ENCODE peak calls at places on chromosomes 12 and 14, in nine cellular contexts. N, X, M, J, G, F, W, U and S are unnamed samples.
A peak's percentile ranks its signal among the peaks of the same experiment; 100 is the strongest.

GRCh38 chr12:124762791-124763593 is 100.7 kb downstream of the SCARB1 start:
- DNase-seq in N (no peak), X (no peak), M (no peak), J (peak; percentile 88), G (no peak), F (no peak), W (no peak), U (peak; percentile 78), S (no peak)

GRCh38 chr12:102459314-102459713 is 21.0 kb downstream of the IGF1 start:
- DNase-seq in N (no peak), X (no peak), M (no peak), J (no peak), G (no peak), F (no peak), W (no peak), U (no peak), S (no peak)

GRCh38 chr12:19382111-19382526 is 57.2 kb upstream of the AEBP2 start:
- DNase-seq in N (peak; percentile 46), X (no peak), M (peak; percentile 76), J (peak; percentile 86), G (no peak), F (peak; percentile 62), W (no peak), U (peak; percentile 56), S (no peak)

GRCh38 chr12:107779077-107779840 is 4.8 kb downstream of the ASCL4 start:
- DNase-seq in N (peak; percentile 68), X (no peak), M (no peak), J (no peak), G (no peak), F (no peak), W (no peak), U (no peak), S (no peak)

GRCh38 chr12:110501378-110501721 is 561 bp downstream of the VPS29 start:
- DNase-seq in N (no peak), X (no peak), M (peak; percentile 81), J (peak; percentile 81), G (peak; percentile 21), F (no peak), W (peak; percentile 32), U (peak; percentile 46), S (no peak)

GRCh38 chr12:42283739-42284138 is 42.2 kb downstream of the ZCRB1 start:
- DNase-seq in N (no peak), X (no peak), M (no peak), J (no peak), G (no peak), F (no peak), W (no peak), U (no peak), S (no peak)

GRCh38 chr14:51428981-51429380 is 188.9 kb downstream of the TMX1 start:
- DNase-seq in N (no peak), X (no peak), M (no peak), J (no peak), G (no peak), F (no peak), W (no peak), U (no peak), S (no peak)

GRCh38 chr14:101596742-101597141 is 35.4 kb downstream of the DIO3 start:
- DNase-seq in N (no peak), X (no peak), M (no peak), J (no peak), G (no peak), F (no peak), W (no peak), U (no peak), S (no peak)

GRCh38 chr12:124396544-124397398 is 101.9 kb downstream of the RFLNA start:
- DNase-seq in N (no peak), X (no peak), M (no peak), J (no peak), G (no peak), F (no peak), W (no peak), U (peak; percentile 57), S (no peak)

GRCh38 chr12:57737467-57738141 is 938 bp downstream of the AGAP2 start:
- DNase-seq in N (no peak), X (no peak), M (no peak), J (no peak), G (no peak), F (no peak), W (no peak), U (no peak), S (no peak)

GRCh38 chr12:61367281-61367785 is 892.9 kb upstream of the USP15 start:
- DNase-seq in N (no peak), X (no peak), M (no peak), J (no peak), G (no peak), F (no peak), W (no peak), U (no peak), S (no peak)

GRCh38 chr12:40010899-40011774 is 94.7 kb downstream of the SLC2A13 start:
- DNase-seq in N (peak; percentile 35), X (peak; percentile 28), M (peak; percentile 41), J (peak; percentile 64), G (peak; percentile 56), F (no peak), W (no peak), U (peak; percentile 48), S (peak; percentile 36)

GRCh38 chr12:9674226-9674590 is 4.7 kb downstream of the CLEC2D start:
- DNase-seq in N (no peak), X (no peak), M (no peak), J (no peak), G (no peak), F (no peak), W (no peak), U (no peak), S (no peak)

GRCh38 chr14:92647499-92648279 is 100.7 kb downstream of the LGMN start:
- DNase-seq in N (no peak), X (no peak), M (no peak), J (no peak), G (no peak), F (no peak), W (no peak), U (no peak), S (no peak)

GRCh38 chr12:113886721-113887120 is 79.4 kb downstream of the RBM19 start:
- DNase-seq in N (no peak), X (no peak), M (no peak), J (no peak), G (no peak), F (no peak), W (no peak), U (no peak), S (no peak)

GRCh38 chr12:32131666-32132065 is 25.0 kb downstream of the BICD1 start:
- DNase-seq in N (no peak), X (no peak), M (no peak), J (no peak), G (no peak), F (no peak), W (no peak), U (no peak), S (no peak)

GRCh38 chr14:99118046-99118721 is 153.8 kb downstream of the BCL11B start:
- DNase-seq in N (no peak), X (no peak), M (no peak), J (no peak), G (no peak), F (no peak), W (no peak), U (peak; percentile 27), S (no peak)

GRCh38 chr14:23346693-23347405 is 5.8 kb downstream of the SLC22A17 start:
- DNase-seq in N (no peak), X (no peak), M (no peak), J (no peak), G (no peak), F (no peak), W (no peak), U (no peak), S (no peak)

GRCh38 chr14:73234029-73234428 is 3.3 kb upstream of the PAPLN start:
- DNase-seq in N (no peak), X (no peak), M (no peak), J (no peak), G (no peak), F (no peak), W (no peak), U (no peak), S (no peak)

GRCh38 chr12:11696084-11696483 is 46.6 kb downstream of the ETV6 start:
- DNase-seq in N (no peak), X (no peak), M (no peak), J (no peak), G (no peak), F (no peak), W (no peak), U (no peak), S (no peak)
- H3K4me3 ChIP-seq in N (no peak overlapping the region), X (no peak overlapping the region), M (no peak overlapping the region), J (no peak overlapping the region), G (no peak overlapping the region), F (no peak overlapping the region), W (no peak overlapping the region), U (no peak overlapping the region), S (no peak overlapping the region)

DNA sequence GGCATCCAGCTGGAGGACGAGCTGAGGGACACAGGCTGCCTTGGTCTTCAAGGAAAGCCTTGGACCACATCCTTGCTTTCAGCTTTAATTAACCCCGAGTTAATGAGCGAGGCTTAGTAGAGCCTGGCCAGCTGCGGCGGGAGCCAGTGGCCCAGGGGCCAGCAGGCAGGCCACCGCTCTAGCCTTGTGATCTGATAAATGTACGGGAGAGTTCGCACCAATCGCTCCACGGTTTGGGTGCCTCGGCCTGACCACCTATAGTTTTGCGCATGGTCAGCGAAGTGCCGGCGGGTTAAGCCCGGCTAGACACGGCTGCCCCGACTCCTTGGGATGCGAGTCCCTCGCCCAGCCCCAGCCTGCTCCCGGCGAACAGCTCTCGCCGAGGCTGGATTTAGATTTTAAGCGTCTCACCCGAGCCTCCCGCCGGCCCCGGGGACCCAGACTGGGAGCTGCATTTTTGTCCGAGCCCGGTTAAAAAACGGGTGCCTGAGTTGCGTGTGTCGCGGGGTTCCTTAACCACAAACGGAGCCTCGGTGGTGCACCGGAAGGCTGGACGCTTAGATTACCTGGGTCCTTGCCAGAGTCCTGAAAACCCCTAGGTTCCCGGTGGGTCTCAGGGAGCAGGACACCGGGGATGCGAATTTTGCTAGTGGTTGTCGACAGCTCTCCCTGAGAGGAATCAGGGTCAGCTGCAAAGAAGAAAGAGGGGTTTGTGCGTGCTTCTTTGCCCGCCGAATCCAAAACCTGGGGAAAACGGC is 2.9 kb upstream of the HOXC12 start:
- DNase-seq in N (no peak), X (no peak), M (no peak), J (no peak), G (no peak), F (no peak), W (no peak), U (no peak), S (no peak)
- H3K27me3 ChIP-seq in N (peaks cover 43% of the 10 kb centered on the region), X (no peaks in the 10 kb centered on the region), M (no peaks in the 10 kb centered on the region), J (peaks cover 20% of the 10 kb centered on the region), G (peaks cover 95% of the 10 kb centered on the region), F (peaks cover 70% of the 10 kb centered on the region), W (peaks cover 61% of the 10 kb centered on the region), U (no peaks in the 10 kb centered on the region), S (peaks cover 94% of the 10 kb centered on the region)

GRCh38 chr12:131226345-131227265 is 272.9 kb downstream of the ADGRD1 start:
- DNase-seq in N (no peak), X (no peak), M (no peak), J (no peak), G (no peak), F (no peak), W (no peak), U (no peak), S (no peak)
- H3K27ac ChIP-seq in N (no peak overlapping the region), X (no peak overlapping the region), M (no peak overlapping the region), J (no peak overlapping the region), G (no peak overlapping the region), F (no peak overlapping the region), W (no peak overlapping the region), U (no peak overlapping the region), S (no peak overlapping the region)

DNA sequence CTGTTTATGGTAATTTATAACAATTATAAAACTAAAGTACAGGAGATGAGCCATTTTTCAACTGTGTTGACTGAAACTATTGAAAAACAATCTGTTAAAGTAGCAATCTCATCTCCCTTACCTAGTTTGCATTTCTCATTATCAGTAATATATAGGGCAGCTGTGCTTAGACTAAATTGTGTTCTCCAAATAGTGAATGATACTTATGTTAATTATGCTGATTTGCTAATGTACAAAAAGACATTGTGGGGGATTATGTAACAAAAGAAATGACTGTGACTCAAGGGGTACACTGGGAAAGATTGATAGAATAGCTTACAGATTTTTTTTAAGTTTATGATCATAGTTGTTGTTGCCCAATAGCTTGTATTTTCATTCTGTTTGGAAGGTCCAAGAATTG is 207.7 kb downstream of the FUT8 start:
- DNase-seq in N (no peak), X (no peak), M (no peak), J (no peak), G (no peak), F (no peak), W (no peak), U (no peak), S (no peak)
- H3K4me3 ChIP-seq in N (no peak overlapping the region), X (no peak overlapping the region), M (no peak overlapping the region), J (no peak overlapping the region), G (no peak overlapping the region), F (no peak overlapping the region), W (no peak overlapping the region), U (no peak overlapping the region), S (no peak overlapping the region)